ENCODE peak calls at places on chromosome 21, in nine cellular contexts. M is GM06990, B is anterior cingulate cortex, F is AG04449, K is ELR, J is NCI-H510A treated with DMSO at 0.1 percent for 48 hours, L is mammary epithelial cell, Q is astrocyte of the spinal cord, I is germinal center. H is an unnamed sample.
A peak's percentile ranks its signal among the peaks of the same experiment; 100 is the strongest.

GRCh38 chr21:43916691-43917514 is 51.9 kb downstream of the AGPAT3 start:
- DNase-seq in J (no peak), K (no peak), I (peak; percentile 74), M (peak; percentile 76), L (peak; percentile 35), Q (no peak), F (no peak), B (no peak), H (no peak)

GRCh38 chr21:32143222-32143939 is 135.5 kb downstream of the MIS18A start:
- DNase-seq in F (no peak), L (no peak), M (no peak), I (no peak), B (no peak), J (no peak), K (no peak), Q (peak; percentile 42), H (no peak)

GRCh38 chr21:31184462-31184861 is 146.2 kb upstream of the KRTAP19-8 start:
- DNase-seq in I (no peak), Q (no peak), B (no peak), L (no peak), M (no peak), J (no peak), F (no peak), K (no peak), H (no peak)

GRCh38 chr21:42401164-42401563 is 2.5 kb upstream of the UBASH3A start:
- DNase-seq in Q (no peak), L (no peak), I (no peak), F (no peak), J (no peak), K (no peak), M (no peak), B (no peak), H (no peak)

GRCh38 chr21:33308586-33309490 is 15.9 kb upstream of the IFNAR1 start:
- DNase-seq in I (no peak), K (no peak), F (no peak), M (peak; percentile 90), Q (peak; percentile 29), J (peak; percentile 95), B (no peak), L (no peak), H (no peak)

GRCh38 chr21:33971492-33972013 is 55.9 kb upstream of the ATP5PO start:
- DNase-seq in K (peak; percentile 80), M (no peak), I (no peak), Q (peak; percentile 54), F (peak; percentile 90), B (no peak), L (peak; percentile 86), J (peak; percentile 11), H (no peak)

GRCh38 chr21:36029309-36029708 is 31.0 kb downstream of the SETD4 start:
- DNase-seq in F (no peak), K (no peak), B (no peak), I (no peak), M (no peak), Q (no peak), J (no peak), L (no peak), H (no peak)

GRCh38 chr21:43613755-43614638 is 45.3 kb downstream of the HSF2BP start:
- DNase-seq in K (no peak), Q (peak; percentile 57), B (no peak), F (no peak), M (peak; percentile 29), I (no peak), J (no peak), L (no peak), H (no peak)

GRCh38 chr21:36260802-36261201 is 59.2 kb upstream of the MORC3 start:
- DNase-seq in B (no peak), I (peak; percentile 15), F (no peak), M (no peak), Q (no peak), L (no peak), J (no peak), K (no peak), H (no peak)

GRCh38 chr21:8993943-8994639 is 1527.3 kb upstream of the TPTE start:
- DNase-seq in B (no peak), M (no peak), L (no peak), K (no peak), F (no peak), J (peak; percentile 21), Q (no peak), I (no peak), H (no peak)

GRCh38 chr21:33967086-33967571 is 51.5 kb upstream of the ATP5PO start:
- DNase-seq in K (no peak), Q (no peak), M (no peak), B (no peak), L (no peak), F (no peak), J (no peak), I (no peak), H (no peak)

GRCh38 chr21:16551101-16551695 is 821.4 kb downstream of the USP25 start:
- DNase-seq in M (no peak), Q (no peak), I (no peak), L (peak; percentile 49), J (no peak), B (no peak), K (no peak), F (no peak), H (no peak)

GRCh38 chr21:43975469-43976098 is 36.5 kb upstream of the TRAPPC10 start:
- DNase-seq in Q (peak; percentile 58), L (peak; percentile 45), F (no peak), M (peak; percentile 85), I (peak; percentile 85), K (peak; percentile 62), B (peak; percentile 47), J (peak; percentile 43), H (peak; percentile 78)

GRCh38 chr21:34688145-34688544 is 19.4 kb downstream of the CLIC6 start:
- DNase-seq in K (no peak), I (no peak), F (no peak), B (no peak), Q (peak; percentile 52), J (no peak), L (no peak), M (no peak), H (no peak)

GRCh38 chr21:46063734-46064680 is 33.9 kb upstream of the COL6A2 start:
- DNase-seq in I (no peak), B (no peak), L (no peak), F (no peak), J (no peak), K (no peak), Q (no peak), M (no peak), H (peak; percentile 9)

GRCh38 chr21:45877821-45878469 is 103.6 kb upstream of the COL6A1 start:
- DNase-seq in Q (peak; percentile 30), M (no peak), J (no peak), K (no peak), L (no peak), B (no peak), F (no peak), I (no peak), H (no peak)

GRCh38 chr21:42010507-42011493 is 640 bp upstream of the ZBTB21 start:
- DNase-seq in M (no peak), B (no peak), K (peak; percentile 23), L (peak; percentile 37), F (no peak), Q (peak; percentile 8), J (no peak), I (peak; percentile 35), H (no peak)

H was measured in mucosa of gallbladder.